ENCODE peak calls at places on chromosomes 6 and 20, in six cellular contexts. E is heart left ventricle, W is non-pigmented ciliary epithelial cell, H is WTC11, I is RKO, Y is Peyer's patch. A is an unnamed sample.

GRCh38 chr6:108562503-108562993 is 1.8 kb downstream of the FOXO3 start:
- DNase-seq in E (peak; percentile 75), W (no peak), H (peak; percentile 74), I (peak; percentile 94), Y (peak; percentile 70), A (peak; percentile 82)

GRCh38 chr6:70281923-70282902 is 20.7 kb downstream of the COL9A1 start:
- DNase-seq in E (peak; percentile 58), W (no peak), H (peak; percentile 61), I (no peak), Y (no peak), A (no peak)

GRCh38 chr6:31651602-31652191 is 764 bp downstream of the BAG6 start:
- DNase-seq in E (peak; percentile 82), W (no peak), H (peak; percentile 67), I (peak; percentile 89), Y (no peak), A (no peak)

GRCh38 chr20:2133318-2134183 is 31.9 kb downstream of the STK35 start:
- DNase-seq in E (no peak), W (no peak), H (no peak), I (no peak), Y (no peak), A (no peak)

GRCh38 chr20:18669241-18670019 is 81.6 kb downstream of the DTD1 start:
- DNase-seq in E (no peak), W (no peak), H (peak; percentile 25), I (no peak), Y (no peak), A (no peak)

GRCh38 chr20:34516038-34516873 is at the start of gene DYNLRB1:
- DNase-seq in E (peak; percentile 98), W (peak; percentile 84), H (peak; percentile 98), I (peak; percentile 99), Y (peak; percentile 96), A (peak; percentile 98)

GRCh38 chr20:47389867-47390347 is 33.4 kb upstream of the ZMYND8 start:
- DNase-seq in E (no peak), W (no peak), H (no peak), I (peak; percentile 81), Y (no peak), A (no peak)

GRCh38 chr6:84521419-84522001 is 242.9 kb downstream of the TBX18 start:
- DNase-seq in E (no peak), W (no peak), H (no peak), I (no peak), Y (no peak), A (no peak)

GRCh38 chr20:49507741-49508434 is 25.4 kb upstream of the KCNB1 start:
- DNase-seq in E (no peak), W (no peak), H (no peak), I (no peak), Y (no peak), A (no peak)

GRCh38 chr6:158481612-158482473 is 78.0 kb upstream of the TMEM181 start:
- DNase-seq in E (no peak), W (no peak), H (no peak), I (no peak), Y (no peak), A (no peak)

GRCh38 chr6:44560458-44561061 is 173.1 kb downstream of the CDC5L start:
- DNase-seq in E (no peak), W (no peak), H (no peak), I (no peak), Y (no peak), A (no peak)

GRCh38 chr20:49245921-49246740 is 26.9 kb downstream of the DDX27 start:
- DNase-seq in E (peak; percentile 58), W (no peak), H (no peak), I (peak; percentile 86), Y (no peak), A (no peak)

GRCh38 chr20:23152308-23152892 is 66.3 kb upstream of the CD93 start:
- DNase-seq in E (peak; percentile 92), W (no peak), H (no peak), I (peak; percentile 78), Y (peak; percentile 64), A (no peak)

GRCh38 chr6:145278163-145278807 is 457.0 kb downstream of the EPM2A start:
- DNase-seq in E (no peak), W (peak; percentile 5), H (no peak), I (peak; percentile 3), Y (no peak), A (no peak)

GRCh38 chr20:891121-892080 is 24.7 kb downstream of the ANGPT4 start:
- DNase-seq in E (peak; percentile 75), W (no peak), H (no peak), I (no peak), Y (no peak), A (no peak)

GRCh38 chr6:52661551-52661950 is 9.4 kb upstream of the TMEM14A start:
- DNase-seq in E (no peak), W (no peak), H (no peak), I (no peak), Y (no peak), A (no peak)

GRCh38 chr6:154619183-154619582 is 108.7 kb upstream of the CNKSR3 start:
- DNase-seq in E (no peak), W (no peak), H (no peak), I (no peak), Y (no peak), A (no peak)

GRCh38 chr6:37525460-37526357 is 26.0 kb upstream of the CCDC167 start:
- DNase-seq in E (peak; percentile 7), W (no peak), H (peak; percentile 64), I (peak; percentile 20), Y (no peak), A (no peak)

GRCh38 chr20:51022803-51023616 is at the start of gene KCNG1:
- DNase-seq in E (peak; percentile 52), W (no peak), H (peak; percentile 79), I (no peak), Y (peak; percentile 89), A (peak; percentile 82)

GRCh38 chr20:12882832-12883506 is 125.8 kb upstream of the SPTLC3 start:
- DNase-seq in E (no peak), W (peak; percentile 70), H (no peak), I (no peak), Y (no peak), A (no peak)

GRCh38 chr6:30227763-30228487 is 14.7 kb upstream of the TRIM26 start:
- DNase-seq in E (no peak), W (no peak), H (no peak), I (no peak), Y (no peak), A (no peak)

GRCh38 chr20:16385462-16385861 is 187.8 kb downstream of the KIF16B start:
- DNase-seq in E (no peak), W (no peak), H (no peak), I (no peak), Y (no peak), A (no peak)

GRCh38 chr6:87848616-87849015 is 146.6 kb upstream of the AKIRIN2 start:
- DNase-seq in E (no peak), W (no peak), H (no peak), I (no peak), Y (no peak), A (no peak)

GRCh38 chr6:108667984-108668383 is 107.3 kb downstream of the FOXO3 start:
- DNase-seq in E (peak; percentile 34), W (no peak), H (no peak), I (no peak), Y (no peak), A (no peak)

GRCh38 chr6:105596284-105596755 is 193.4 kb upstream of the PREP start:
- DNase-seq in E (no peak), W (peak; percentile 90), H (no peak), I (peak; percentile 59), Y (no peak), A (no peak)

GRCh38 chr6:147603392-147604081 is 95.0 kb downstream of the SAMD5 start:
- DNase-seq in E (peak; percentile 76), W (no peak), H (no peak), I (no peak), Y (no peak), A (no peak)

GRCh38 chr20:21289651-21290050 is 13.5 kb upstream of the XRN2 start:
- DNase-seq in E (no peak), W (no peak), H (no peak), I (no peak), Y (no peak), A (no peak)

GRCh38 chr20:14489544-14489943 is 152.1 kb upstream of the FLRT3 start:
- DNase-seq in E (no peak), W (no peak), H (no peak), I (no peak), Y (no peak), A (no peak)

GRCh38 chr20:43736588-43737091 is 9.8 kb upstream of the GTSF1L start:
- DNase-seq in E (no peak), W (no peak), H (peak; percentile 25), I (peak; percentile 28), Y (no peak), A (no peak)

GRCh38 chr6:154428892-154429291 is 72.3 kb upstream of the IPCEF1 start:
- DNase-seq in E (no peak), W (no peak), H (no peak), I (peak; percentile 5), Y (no peak), A (no peak)

GRCh38 chr6:52642381-52642780 is 28.5 kb upstream of the TMEM14A start:
- DNase-seq in E (no peak), W (no peak), H (no peak), I (no peak), Y (no peak), A (no peak)

GRCh38 chr6:107601406-107601805 is 111.5 kb downstream of the SOBP start:
- DNase-seq in E (no peak), W (no peak), H (no peak), I (no peak), Y (no peak), A (no peak)

GRCh38 chr6:42177514-42178364 is 4.6 kb downstream of the GUCA1A start:
- DNase-seq in E (no peak), W (no peak), H (peak; percentile 92), I (no peak), Y (no peak), A (no peak)

GRCh38 chr6:149904661-149905370 is 6.9 kb upstream of the RAET1E start:
- DNase-seq in E (no peak), W (no peak), H (no peak), I (no peak), Y (no peak), A (peak; percentile 54)

GRCh38 chr20:10306440-10307358 is 88.1 kb downstream of the SNAP25 start:
- DNase-seq in E (no peak), W (peak; percentile 86), H (no peak), I (peak; percentile 83), Y (no peak), A (no peak)

GRCh38 chr20:47821481-47822100 is 36.3 kb upstream of the SULF2 start:
- DNase-seq in E (no peak), W (no peak), H (no peak), I (peak; percentile 47), Y (peak; percentile 18), A (no peak)

GRCh38 chr6:28838289-28838633 is 85.5 kb downstream of the TRIM27 start:
- DNase-seq in E (peak; percentile 35), W (peak; percentile 14), H (peak; percentile 40), I (peak; percentile 74), Y (peak; percentile 55), A (peak; percentile 69)

GRCh38 chr6:84762220-84762940 is 2.0 kb downstream of the TBX18 start:
- DNase-seq in E (peak; percentile 55), W (no peak), H (peak; percentile 44), I (no peak), Y (no peak), A (no peak)

GRCh38 chr6:93327857-93328256 is 91.5 kb downstream of the EPHA7 start:
- DNase-seq in E (no peak), W (no peak), H (no peak), I (no peak), Y (no peak), A (no peak)